ENCODE peak calls at places on chromosomes 13 and 19, in ten cellular contexts. P is NCI-H2081; L is GM13977; F is ACHN; X is neural crest cell; J is type B pancreatic cell; V is naive thymus-derived CD8-positive, alpha-beta T cell; E is cardiac muscle cell; B is mesendoderm; H is NCI-H460. A is an unnamed sample.

GRCh38 chr13:72931311-72931710 is 127.5 kb upstream of the KLF5 start:
- DNase-seq in X (no peak), V (no peak), B (no peak), F (no peak), E (no peak), L (no peak), P (no peak), H (no peak), J (no peak), A (no peak)

GRCh38 chr13:110746443-110746842 is 32.9 kb downstream of the ING1 start:
- DNase-seq in X (no peak), H (no peak), L (no peak), J (no peak), V (no peak), B (no peak), E (no peak), P (no peak), F (no peak), A (no peak)

GRCh38 chr19:19514215-19514633 is 1.1 kb downstream of the TSSK6 start:
- DNase-seq in F (no peak), P (no peak), X (no peak), H (no peak), B (no peak), V (no peak), L (no peak), J (no peak), E (peak), A (no peak)

GRCh38 chr13:83825676-83826075 is 56.6 kb downstream of the SLITRK1 start:
- DNase-seq in L (no peak), B (no peak), J (no peak), F (no peak), P (no peak), H (no peak), E (no peak), V (no peak), X (no peak), A (no peak)

GRCh38 chr19:10601999-10602329 is 14.9 kb upstream of the AP1M2 start:
- DNase-seq in L (no peak), B (no peak), F (no peak), X (no peak), V (no peak), H (no peak), P (no peak), J (no peak), E (no peak), A (no peak)

GRCh38 chr13:80382576-80382975 is 41.6 kb upstream of the SPRY2 start:
- DNase-seq in B (no peak), F (no peak), X (no peak), P (peak), V (no peak), H (no peak), E (no peak), J (no peak), L (no peak), A (no peak)

GRCh38 chr13:23748591-23748990 is 140.6 kb downstream of the MIPEP start:
- DNase-seq in J (no peak), H (no peak), E (no peak), P (no peak), L (no peak), X (no peak), B (no peak), V (no peak), F (no peak), A (no peak)

GRCh38 chr13:114096811-114097503 is 35.5 kb downstream of the RASA3 start:
- DNase-seq in P (peak), L (no peak), V (no peak), X (no peak), B (no peak), J (no peak), E (no peak), F (no peak), H (no peak), A (no peak)

GRCh38 chr19:31694761-31695160 is 345.5 kb upstream of the TSHZ3 start:
- DNase-seq in E (no peak), B (no peak), L (no peak), J (no peak), V (no peak), F (no peak), H (no peak), X (no peak), P (no peak), A (no peak)

GRCh38 chr13:99028890-99029289 is 51.0 kb upstream of the DOCK9 start:
- DNase-seq in X (no peak), H (no peak), F (peak), V (no peak), P (peak), B (peak), E (no peak), J (no peak), L (no peak), A (no peak)

GRCh38 chr13:49022472-49023144 is 46.9 kb downstream of the FNDC3A start:
- DNase-seq in L (no peak), B (no peak), X (no peak), P (no peak), F (no peak), E (no peak), V (no peak), H (no peak), J (no peak), A (no peak)

GRCh38 chr13:95880346-95880745 is 172.9 kb downstream of the UGGT2 start:
- DNase-seq in B (no peak), H (no peak), X (no peak), J (no peak), V (no peak), P (no peak), F (no peak), E (peak), L (no peak), A (no peak)

GRCh38 chr19:33947565-33947964 is 150.9 kb downstream of the KCTD15 start:
- DNase-seq in L (no peak), P (no peak), V (no peak), F (no peak), X (no peak), E (no peak), B (no peak), H (peak), J (no peak), A (no peak)

GRCh38 chr13:25679154-25679553 is 307.4 kb downstream of the ATP8A2 start:
- DNase-seq in L (no peak), J (no peak), X (no peak), E (peak), V (no peak), H (no peak), B (no peak), F (no peak), P (no peak), A (no peak)

GRCh38 chr19:17506745-17507144 is 4.7 kb upstream of the PGLS start:
- DNase-seq in F (no peak), P (no peak), B (no peak), X (no peak), H (no peak), E (no peak), V (no peak), L (no peak), J (no peak), A (no peak)

GRCh38 chr19:49676136-49676689 is 858 bp upstream of the PRMT1 start:
- DNase-seq in B (peak), H (peak), F (peak), X (no peak), L (peak), J (no peak), P (peak), V (no peak), E (peak), A (peak)

GRCh38 chr19:2461751-2462634 is 5.2 kb upstream of the LMNB2 start:
- DNase-seq in V (peak), L (peak), H (no peak), E (peak), F (peak), J (no peak), B (peak), P (peak), X (peak), A (peak)

GRCh38 chr13:23695711-23696512 is 125.7 kb downstream of the TNFRSF19 start:
- DNase-seq in P (no peak), V (peak), X (no peak), J (no peak), L (peak), F (no peak), H (no peak), E (peak), B (no peak), A (peak)

GRCh38 chr19:51259348-51260245 is 8.7 kb downstream of the SIGLECL1 start:
- DNase-seq in E (peak), L (peak), X (peak), J (no peak), V (no peak), F (peak), P (no peak), H (peak), B (peak), A (peak)

GRCh38 chr19:37172368-37173366 is at the start of gene ZNF585A:
- DNase-seq in F (peak), V (peak), L (peak), B (peak), J (peak), E (peak), H (peak), X (peak), P (peak), A (peak)

GRCh38 chr19:38539751-38540150 is 78.0 kb downstream of the MAP4K1 start:
- DNase-seq in V (no peak), L (no peak), H (no peak), P (no peak), E (no peak), X (no peak), J (no peak), B (no peak), F (no peak), A (no peak)

GRCh38 chr13:32587014-32587773 is 942 bp downstream of the PDS5B start:
- DNase-seq in V (peak), H (peak), L (peak), X (peak), E (peak), J (peak), B (peak), P (peak), F (peak), A (peak)

GRCh38 chr19:46613525-46613924 is 11.4 kb downstream of the PTGIR start:
- DNase-seq in L (no peak), X (no peak), F (no peak), H (no peak), E (no peak), P (no peak), B (no peak), J (no peak), V (no peak), A (no peak)

GRCh38 chr13:101817898-101818297 is 365.4 kb downstream of the ITGBL1 start:
- DNase-seq in E (no peak), B (no peak), L (no peak), J (no peak), F (no peak), V (no peak), X (no peak), H (no peak), P (no peak), A (no peak)

A was measured in GM13976.